ENCODE peak calls at places on chromosomes 7 and 10, in eight cellular contexts. N is IMR-90; Q is CD4-positive, alpha-beta memory T cell; H is H9; K is vagina; D is uterus; T is fibroblast of lung; O is neuronal stem cell. I is an unnamed sample. For H3K4me1, the result is how much of the 10 kb centered on the place peaks cover.

GRCh38 chr10:45444022-45444421 is 70.0 kb downstream of the ALOX5 start:
- DNase-seq in N (no peak), Q (no peak), H (no peak), K (peak), D (no peak), T (no peak), O (no peak), I (no peak)

GRCh38 chr7:91248996-91249395 is 15.2 kb upstream of the FZD1 start:
- DNase-seq in N (peak), Q (no peak), H (no peak), K (no peak), D (no peak), T (peak), O (no peak), I (no peak)

GRCh38 chr10:88932539-88933256 is 19.9 kb downstream of the ACTA2 start:
- DNase-seq in N (peak), Q (peak), H (peak), K (no peak), D (peak), T (peak), O (peak), I (peak)

GRCh38 chr10:86073199-86073977 is 293.2 kb downstream of the GRID1 start:
- DNase-seq in N (no peak), Q (no peak), H (no peak), K (peak), D (no peak), T (no peak), O (no peak), I (no peak)

GRCh38 chr10:112362833-112363232 is 11.1 kb upstream of the ACSL5 start:
- DNase-seq in N (no peak), Q (no peak), H (no peak), K (no peak), D (peak), T (no peak), O (no peak), I (no peak)

GRCh38 chr7:607938-608337 is 88.3 kb upstream of the PDGFA start:
- DNase-seq in N (no peak), Q (no peak), H (no peak), K (no peak), D (no peak), T (no peak), O (no peak), I (no peak)

GRCh38 chr7:30909431-30909830 is 2.2 kb upstream of the AQP1 start:
- DNase-seq in N (no peak), Q (no peak), H (no peak), K (no peak), D (no peak), T (no peak), O (no peak), I (no peak)

GRCh38 chr10:94630017-94630688 is 53.4 kb upstream of the CYP2C18 start:
- DNase-seq in N (peak), Q (no peak), H (no peak), K (no peak), D (no peak), T (peak), O (peak), I (no peak)

GRCh38 chr7:20076835-20077234 is 140.3 kb downstream of the MACC1 start:
- DNase-seq in N (no peak), Q (no peak), H (no peak), K (no peak), D (no peak), T (no peak), O (no peak), I (no peak)

GRCh38 chr10:77179015-77179695 is 458.5 kb downstream of the KCNMA1 start:
- DNase-seq in N (peak), Q (no peak), H (peak), K (no peak), D (peak), T (peak), O (no peak), I (peak)

GRCh38 chr10:44386546-44387052 is 1.7 kb upstream of the CXCL12 start:
- DNase-seq in N (peak), Q (peak), H (peak), K (peak), D (peak), T (peak), O (peak), I (no peak)

GRCh38 chr7:55469271-55469681 is 103.0 kb downstream of the VOPP1 start:
- DNase-seq in N (no peak), Q (peak), H (no peak), K (no peak), D (no peak), T (no peak), O (no peak), I (no peak)

GRCh38 chr10:58017719-58018367 is 249.9 kb downstream of the IPMK start:
- DNase-seq in N (peak), Q (no peak), H (no peak), K (no peak), D (no peak), T (peak), O (no peak), I (no peak)

GRCh38 chr10:99612167-99612831 is 7.9 kb downstream of the SLC25A28 start:
- DNase-seq in N (peak), Q (peak), H (peak), K (no peak), D (peak), T (peak), O (peak), I (peak)

GRCh38 chr7:149414745-149415390 is 46.0 kb downstream of the ZNF777 start:
- DNase-seq in N (peak), Q (peak), H (peak), K (no peak), D (peak), T (peak), O (peak), I (peak)

GRCh38 chr7:55387062-55387965 is 22.2 kb downstream of the LANCL2 start:
- DNase-seq in N (peak), Q (no peak), H (no peak), K (no peak), D (no peak), T (peak), O (peak), I (no peak)

GRCh38 chr10:8130973-8131911 is 76.8 kb downstream of the GATA3 start:
- DNase-seq in N (peak), Q (no peak), H (no peak), K (no peak), D (no peak), T (peak), O (no peak), I (peak)

GRCh38 chr10:87546221-87546620 is 41.5 kb downstream of the MINPP1 start:
- DNase-seq in N (no peak), Q (no peak), H (no peak), K (no peak), D (no peak), T (no peak), O (no peak), I (no peak)

GRCh38 chr7:54773472-54774399 is 14.7 kb upstream of the SEC61G start:
- DNase-seq in N (peak), Q (peak), H (peak), K (no peak), D (peak), T (peak), O (peak), I (peak)

GRCh38 chr10:95837368-95837776 is 70.4 kb upstream of the CC2D2B start:
- DNase-seq in N (no peak), Q (no peak), H (no peak), K (no peak), D (no peak), T (no peak), O (peak), I (no peak)

GRCh38 chr7:44973610-44974401 is 5.0 kb downstream of the MYO1G start:
- DNase-seq in N (no peak), Q (peak), H (peak), K (peak), D (no peak), T (no peak), O (no peak), I (no peak)

GRCh38 chr7:47763063-47763974 is 181.4 kb upstream of the TNS3 start:
- DNase-seq in N (peak), Q (no peak), H (no peak), K (no peak), D (peak), T (peak), O (peak), I (no peak)

GRCh38 chr7:71132521-71133231 is 732 bp downstream of the GALNT17 start:
- DNase-seq in N (no peak), Q (no peak), H (no peak), K (no peak), D (no peak), T (peak), O (peak), I (no peak)

GRCh38 chr7:106717997-106718871 is 57.3 kb upstream of the CCDC71L start:
- DNase-seq in N (peak), Q (peak), H (no peak), K (no peak), D (peak), T (peak), O (no peak), I (peak)

GRCh38 chr10:86650151-86650550 is 4.2 kb upstream of the OPN4 start:
- DNase-seq in N (no peak), Q (no peak), H (no peak), K (no peak), D (no peak), T (no peak), O (no peak), I (no peak)

GRCh38 chr10:50623299-50624153 is at the start of gene SGMS1:
- DNase-seq in N (peak), Q (peak), H (peak), K (no peak), D (peak), T (peak), O (peak), I (no peak)

GRCh38 chr7:135238112-135238744 is 4.6 kb downstream of the STRA8 start:
- DNase-seq in N (no peak), Q (no peak), H (peak), K (no peak), D (no peak), T (no peak), O (no peak), I (no peak)

GRCh38 chr7:139345042-139345441 is 3.9 kb downstream of the FMC1 start:
- DNase-seq in N (no peak), Q (no peak), H (no peak), K (no peak), D (no peak), T (no peak), O (no peak), I (no peak)

GRCh38 chr10:49202266-49202665 is 14.1 kb upstream of the TMEM273 start:
- DNase-seq in N (no peak), Q (no peak), H (no peak), K (no peak), D (no peak), T (no peak), O (no peak), I (no peak)

GRCh38 chr7:27032843-27033242 is 63.0 kb downstream of the HOXA1 start:
- DNase-seq in N (peak), Q (no peak), H (no peak), K (no peak), D (no peak), T (peak), O (no peak), I (no peak)

GRCh38 chr7:75866129-75866496 is 12.7 kb upstream of the RHBDD2 start:
- DNase-seq in N (no peak), Q (no peak), H (no peak), K (no peak), D (no peak), T (peak), O (no peak), I (no peak)

GRCh38 chr10:8379906-8380832 is 325.7 kb downstream of the GATA3 start:
- DNase-seq in N (no peak), Q (no peak), H (no peak), K (no peak), D (no peak), T (no peak), O (no peak), I (no peak)

GRCh38 chr10:5498791-5499492 is 428 bp downstream of the CALML5 start:
- DNase-seq in N (no peak), Q (no peak), H (no peak), K (no peak), D (no peak), T (no peak), O (no peak), I (no peak)

GRCh38 chr10:28432210-28432676 is 100.7 kb upstream of the WAC start:
- DNase-seq in N (peak), Q (peak), H (peak), K (no peak), D (peak), T (peak), O (peak), I (peak)

GRCh38 chr7:73774923-73775322 is 4.9 kb upstream of the CLDN3 start:
- DNase-seq in N (peak), Q (no peak), H (no peak), K (no peak), D (no peak), T (peak), O (no peak), I (no peak)

GRCh38 chr7:73778801-73779389 is 8.8 kb upstream of the CLDN3 start:
- DNase-seq in N (no peak), Q (no peak), H (no peak), K (no peak), D (no peak), T (no peak), O (no peak), I (no peak)

GRCh38 chr7:73773700-73774517 is 3.8 kb upstream of the CLDN3 start:
- DNase-seq in N (no peak), Q (no peak), H (no peak), K (no peak), D (no peak), T (no peak), O (no peak), I (no peak)

GRCh38 chr7:73779517-73779916 is 9.4 kb upstream of the CLDN3 start:
- DNase-seq in N (no peak), Q (no peak), H (no peak), K (no peak), D (no peak), T (peak), O (no peak), I (no peak)
- H3K4me1 ChIP-seq in N (under half), Q (under half), H (under half), K (under half), D (under half), T (under half), O (under half), I (under half)

GRCh38 chr7:155206286-155207020 is 91.2 kb upstream of the INSIG1 start:
- DNase-seq in N (peak), Q (peak), H (no peak), K (no peak), D (peak), T (peak), O (no peak), I (no peak)
- H3K4me1 ChIP-seq in N (under half), Q (under half), H (under half), K (under half), D (under half), T (under half), O (under half), I (under half)

DNA sequence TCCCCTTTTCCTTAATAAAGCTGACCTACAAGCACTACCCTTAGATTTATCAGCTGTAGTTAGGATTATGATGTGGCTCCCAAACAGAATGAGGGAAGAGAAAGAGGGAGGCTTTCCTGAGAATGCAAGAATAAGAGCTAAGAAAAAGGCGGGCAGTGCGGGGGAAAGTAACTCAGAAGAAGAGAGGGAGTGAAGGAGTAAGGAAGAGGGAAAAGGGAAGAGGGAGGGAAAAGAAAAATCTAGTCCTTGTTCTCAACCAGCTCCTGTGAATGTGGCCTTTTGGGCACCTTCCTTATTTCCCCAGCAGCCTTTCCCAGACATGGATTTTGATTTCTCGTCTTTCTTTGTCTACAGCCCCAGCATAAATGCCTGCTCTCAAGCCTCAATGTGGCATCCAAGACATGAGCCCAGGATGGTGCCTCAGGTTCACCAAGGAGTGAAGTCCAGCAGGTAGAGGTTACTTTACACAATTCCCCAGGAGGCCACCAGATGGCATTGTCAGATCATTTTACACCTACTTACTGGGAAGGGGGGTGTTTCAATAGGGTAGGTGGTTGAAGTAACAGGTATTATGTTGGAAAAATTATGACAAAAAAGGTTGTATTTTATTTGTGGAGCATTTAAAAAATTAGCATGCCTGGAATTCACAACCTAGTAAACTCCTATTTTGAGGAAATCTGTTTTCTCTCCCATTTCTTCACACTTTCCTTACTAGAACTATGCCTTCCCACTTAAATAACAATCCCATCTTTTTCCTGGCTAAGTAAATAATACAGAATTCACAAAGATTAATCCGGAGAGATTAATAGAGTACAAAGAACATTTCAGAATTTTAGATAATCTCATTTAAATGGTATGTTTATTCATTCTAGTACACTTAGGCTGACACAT is 106.5 kb downstream of the HTR7 start:
- DNase-seq in N (peak), Q (peak), H (peak), K (no peak), D (no peak), T (peak), O (peak), I (peak)
- H3K4me1 ChIP-seq in N (under half), Q (under half), H (under half), K (under half), D (under half), T (under half), O (under half), I (under half)

DNA sequence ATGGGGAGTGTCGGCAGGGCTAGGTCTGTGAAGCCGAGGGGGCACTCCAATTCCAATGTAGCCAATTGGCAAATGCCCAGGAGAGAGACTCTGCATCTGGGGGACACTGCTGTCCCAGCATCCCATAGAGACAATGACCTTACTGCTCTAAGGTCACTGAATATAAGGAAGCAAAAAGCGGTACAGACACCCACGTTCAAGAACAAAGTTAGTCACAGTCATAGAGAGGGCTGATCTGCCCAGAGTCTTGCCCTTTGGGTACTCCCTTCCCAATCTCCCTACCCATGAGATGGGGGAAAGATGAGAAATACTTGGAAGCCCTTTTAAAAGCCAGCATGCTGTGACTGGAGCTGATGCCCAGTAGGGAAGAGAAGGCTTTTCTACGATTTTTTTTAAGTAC is 76.3 kb upstream of the GSDME start:
- DNase-seq in N (no peak), Q (no peak), H (no peak), K (no peak), D (no peak), T (no peak), O (no peak), I (no peak)
- H3K4me1 ChIP-seq in N (under half), Q (under half), H (under half), K (under half), D (under half), T (under half), O (under half), I (under half)

I was measured in keratinocyte.